ENCODE peak calls at places on chromosomes 5 and 9, in five cellular contexts. O is ascending aorta, M is epithelial cell of esophagus, S is cerebellar cortex, J is GM18507. H is an unnamed sample.

GRCh38 chr5:18024542-18024941 is 390.3 kb downstream of the TAF11L14 start:
- DNase-seq in O (no peak), M (no peak), S (no peak), J (no peak), H (no peak)

GRCh38 chr9:75065513-75065912 is 22.4 kb downstream of the NMRK1 start:
- DNase-seq in O (no peak), M (no peak), S (no peak), J (no peak), H (no peak)

GRCh38 chr5:171965740-171966139 is 40.7 kb downstream of the FBXW11 start:
- DNase-seq in O (no peak), M (no peak), S (no peak), J (no peak), H (peak)

GRCh38 chr9:133569891-133570651 is 35.6 kb downstream of the ADAMTSL2 start:
- DNase-seq in O (no peak), M (no peak), S (peak), J (no peak), H (no peak)

GRCh38 chr5:172509405-172509781 is 55.1 kb upstream of the SH3PXD2B start:
- DNase-seq in O (peak), M (no peak), S (no peak), J (no peak), H (no peak)

GRCh38 chr5:14464661-14465060 is 116.9 kb upstream of the OTULINL start:
- DNase-seq in O (no peak), M (no peak), S (no peak), J (no peak), H (no peak)

GRCh38 chr5:72206160-72206559 is 98.9 kb downstream of the MAP1B start:
- DNase-seq in O (no peak), M (no peak), S (no peak), J (no peak), H (no peak)

GRCh38 chr5:53113947-53114346 is 4.4 kb upstream of the MOCS2 start:
- DNase-seq in O (no peak), M (no peak), S (no peak), J (no peak), H (no peak)

GRCh38 chr5:65803699-65804426 is 81.9 kb downstream of the NLN start:
- DNase-seq in O (no peak), M (no peak), S (no peak), J (no peak), H (no peak)

GRCh38 chr9:126805546-126806262 is 864 bp downstream of the ZBTB43 start:
- DNase-seq in O (peak), M (peak), S (no peak), J (peak), H (peak)